ENCODE peak calls at places on chromosomes 16 and 17, in seven cellular contexts. I is tibial artery, K is stomach, Z is psoas muscle, Q is adrenal gland, J is left ventricle myocardium inferior, H is K562. B is an unnamed sample.

GRCh38 chr16:14132696-14133048 is 61.6 kb downstream of the MRTFB start:
- DNase-seq in I (no peak), K (no peak), Z (no peak), Q (no peak), J (no peak), H (no peak), B (no peak)

GRCh38 chr17:4710693-4711634 is 532 bp downstream of the ARRB2 start:
- DNase-seq in I (no peak), K (peak; percentile 35), Z (peak; percentile 62), Q (peak; percentile 31), J (no peak), H (no peak), B (peak; percentile 86)

GRCh38 chr17:38456031-38456815 is 28.0 kb downstream of the ARHGAP23 start:
- DNase-seq in I (no peak), K (no peak), Z (no peak), Q (no peak), J (no peak), H (no peak), B (no peak)

GRCh38 chr17:76700627-76701470 is 9.9 kb downstream of the MXRA7 start:
- DNase-seq in I (peak; percentile 75), K (no peak), Z (peak; percentile 87), Q (peak; percentile 86), J (peak; percentile 76), H (no peak), B (no peak)

GRCh38 chr16:721765-722481 is 977 bp downstream of the ANTKMT start:
- DNase-seq in I (no peak), K (no peak), Z (no peak), Q (no peak), J (no peak), H (peak; percentile 43), B (no peak)

GRCh38 chr17:82204831-82205719 is 7.6 kb downstream of the CCDC57 start:
- DNase-seq in I (no peak), K (no peak), Z (no peak), Q (peak; percentile 76), J (no peak), H (no peak), B (no peak)

GRCh38 chr17:81097943-81098308 is 63.0 kb downstream of the BAIAP2 start:
- DNase-seq in I (peak; percentile 50), K (no peak), Z (peak; percentile 69), Q (peak; percentile 53), J (peak; percentile 34), H (peak; percentile 72), B (peak; percentile 76)

GRCh38 chr17:58147930-58148434 is at the start of gene OR4D1:
- DNase-seq in I (no peak), K (no peak), Z (no peak), Q (no peak), J (no peak), H (no peak), B (no peak)

GRCh38 chr16:86222965-86223551 is 287.3 kb upstream of the FOXF1 start:
- DNase-seq in I (no peak), K (peak; percentile 23), Z (no peak), Q (no peak), J (no peak), H (no peak), B (no peak)

GRCh38 chr16:89257281-89257731 is 39.8 kb downstream of the ZNF778 start:
- DNase-seq in I (no peak), K (no peak), Z (no peak), Q (peak; percentile 42), J (no peak), H (no peak), B (no peak)

GRCh38 chr16:26727801-26728200 is 338.9 kb upstream of the C16orf82 start:
- DNase-seq in I (no peak), K (no peak), Z (no peak), Q (no peak), J (no peak), H (no peak), B (no peak)

GRCh38 chr17:41710472-41711090 is 1.6 kb upstream of the GAST start:
- DNase-seq in I (no peak), K (no peak), Z (no peak), Q (peak; percentile 52), J (no peak), H (no peak), B (no peak)

GRCh38 chr17:42120161-42121065 is 754 bp downstream of the KAT2A start:
- DNase-seq in I (no peak), K (no peak), Z (no peak), Q (no peak), J (no peak), H (peak; percentile 84), B (no peak)

GRCh38 chr16:88638323-88639230 is at the start of gene IL17C:
- DNase-seq in I (no peak), K (peak; percentile 83), Z (no peak), Q (no peak), J (no peak), H (peak; percentile 59), B (no peak)

DNA sequence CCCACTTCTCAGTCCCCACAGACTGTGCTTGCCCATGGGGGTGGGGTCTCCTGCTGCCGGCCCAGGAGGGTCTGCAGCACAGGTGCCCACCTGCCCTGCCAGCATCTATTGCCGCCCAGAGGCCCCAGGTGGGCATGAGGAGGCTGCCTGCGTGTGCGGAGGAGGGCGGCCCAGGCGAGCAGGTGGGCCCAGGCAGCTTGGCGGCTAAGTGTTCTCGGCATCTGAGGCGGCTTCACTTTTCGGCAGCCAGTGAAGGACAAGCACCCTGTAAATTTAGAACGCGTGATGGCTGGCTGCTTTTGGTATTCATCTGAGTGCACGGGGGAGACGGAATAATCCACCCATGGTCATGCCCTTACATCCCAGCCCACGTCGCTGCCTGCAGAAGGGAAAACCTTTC is 79.7 kb downstream of the RBFOX3 start:
- DNase-seq in I (no peak), K (no peak), Z (no peak), Q (no peak), J (no peak), H (no peak), B (no peak)
- H3K27me3 ChIP-seq in I (peaks cover 78% of the 10 kb centered on the region), K (peaks cover 26% of the 10 kb centered on the region), Z (peaks cover 77% of the 10 kb centered on the region), Q (no peaks in the 10 kb centered on the region), J (peaks cover 100% of the 10 kb centered on the region), H (peaks cover 30% of the 10 kb centered on the region), B (no peaks in the 10 kb centered on the region)

GRCh38 chr17:7029659-7030058 is 6.2 kb upstream of the SLC16A13 start:
- DNase-seq in I (no peak), K (no peak), Z (no peak), Q (peak; percentile 24), J (no peak), H (no peak), B (no peak)
- H3K4me1 ChIP-seq in I (no peaks in the 10 kb centered on the region), K (no peaks in the 10 kb centered on the region), Z (no peaks in the 10 kb centered on the region), Q (no peaks in the 10 kb centered on the region), J (peaks cover 60% of the 10 kb centered on the region), H (peaks cover 10% of the 10 kb centered on the region), B (no peaks in the 10 kb centered on the region)

GRCh38 chr17:8224891-8225812 is 14.8 kb upstream of the AURKB start:
- DNase-seq in I (no peak), K (no peak), Z (no peak), Q (no peak), J (no peak), H (no peak), B (no peak)

GRCh38 chr17:8223356-8224063 is 13.1 kb upstream of the AURKB start:
- DNase-seq in I (peak; percentile 69), K (peak; percentile 67), Z (peak; percentile 85), Q (peak; percentile 70), J (peak; percentile 73), H (peak; percentile 55), B (peak; percentile 87)

GRCh38 chr17:8227238-8227581 is 16.8 kb upstream of the AURKB start:
- DNase-seq in I (no peak), K (no peak), Z (no peak), Q (no peak), J (no peak), H (no peak), B (no peak)

GRCh38 chr17:8226536-8227237 is 16.3 kb upstream of the AURKB start:
- DNase-seq in I (peak; percentile 83), K (peak; percentile 32), Z (peak; percentile 82), Q (peak; percentile 81), J (peak; percentile 52), H (peak; percentile 53), B (peak; percentile 82)

GRCh38 chr17:8225813-8226535 is 15.6 kb upstream of the AURKB start:
- DNase-seq in I (peak; percentile 60), K (peak; percentile 39), Z (no peak), Q (peak; percentile 65), J (no peak), H (peak; percentile 20), B (no peak)
- H3K4me3 ChIP-seq in I (peak overlapping the region; percentile 30), K (peak overlapping the region; percentile 40), Z (peak overlapping the region; percentile 55), Q (no peak overlapping the region), J (peak overlapping the region; percentile 58), H (peak overlapping the region; percentile 47), B (no peak overlapping the region)

DNA sequence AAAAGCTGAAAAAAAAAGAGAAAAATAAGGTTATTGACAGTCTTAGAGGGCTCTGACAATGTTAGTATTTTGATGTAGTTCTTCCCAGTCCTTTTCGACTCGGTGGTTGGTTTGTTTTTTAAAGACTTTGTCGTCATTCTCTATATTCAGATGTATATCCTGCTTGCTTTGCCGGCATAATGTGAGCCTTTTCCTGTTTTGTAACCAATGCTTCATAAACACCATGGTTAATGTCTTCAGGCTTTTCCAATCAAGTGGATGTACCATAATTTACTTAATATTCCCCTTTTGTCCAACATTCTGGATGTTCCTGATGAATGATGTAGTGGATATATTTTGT is 45.4 kb downstream of the RAI1 start:
- DNase-seq in I (no peak), K (no peak), Z (no peak), Q (no peak), J (no peak), H (no peak), B (no peak)
- H3K27me3 ChIP-seq in I (no peaks in the 10 kb centered on the region), K (no peaks in the 10 kb centered on the region), Z (no peaks in the 10 kb centered on the region), Q (no peaks in the 10 kb centered on the region), J (no peaks in the 10 kb centered on the region), H (no peaks in the 10 kb centered on the region), B (peaks cover 36% of the 10 kb centered on the region)

DNA sequence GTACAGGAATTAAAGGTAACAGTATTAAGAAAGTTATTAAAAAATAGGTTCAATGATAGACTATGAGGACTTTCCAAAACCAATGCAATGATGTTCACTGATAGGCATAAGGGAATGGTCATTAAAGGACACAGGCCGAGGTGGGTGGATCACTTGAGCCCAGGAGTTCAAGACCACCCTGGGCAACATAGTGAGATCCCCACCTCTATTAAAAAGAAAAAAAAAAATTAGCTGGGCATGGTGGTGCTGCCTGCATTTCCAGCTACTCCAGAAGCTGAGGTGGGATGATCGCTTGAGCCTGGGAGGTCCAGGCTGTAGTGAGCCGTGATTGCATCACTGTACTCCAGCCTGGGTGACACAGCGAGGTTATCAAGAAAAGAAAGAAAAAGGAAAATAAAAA is 5.9 kb downstream of the TOP2A start:
- DNase-seq in I (no peak), K (no peak), Z (no peak), Q (no peak), J (no peak), H (no peak), B (no peak)
- H3K4me1 ChIP-seq in I (no peaks in the 10 kb centered on the region), K (peaks cover 9% of the 10 kb centered on the region), Z (no peaks in the 10 kb centered on the region), Q (no peaks in the 10 kb centered on the region), J (no peaks in the 10 kb centered on the region), H (no peaks in the 10 kb centered on the region), B (peaks cover 20% of the 10 kb centered on the region)